ENCODE peak calls at places on chromosomes 12 and 14, in five cellular contexts. N, S, I, X and C are unnamed samples.

GRCh38 chr12:23906329-23906728 is 43.1 kb downstream of the SOX5 start:
- DNase-seq in N (no peak), S (no peak), I (no peak), X (no peak), C (no peak)

GRCh38 chr12:57086951-57087688 is 1.8 kb upstream of the NAB2 start:
- DNase-seq in I (peak), N (peak), X (peak), S (peak), C (peak)

GRCh38 chr12:53989227-53990113 is 4.5 kb downstream of the HOXC10 start:
- DNase-seq in X (no peak), N (peak), I (no peak), S (no peak), C (no peak)

GRCh38 chr12:127133675-127134335 is 1133.2 kb upstream of the TMEM132C start:
- DNase-seq in N (no peak), I (peak), X (no peak), S (no peak), C (no peak)

GRCh38 chr12:126727656-126728055 is 1539.3 kb upstream of the TMEM132C start:
- DNase-seq in S (no peak), I (no peak), N (no peak), X (no peak), C (no peak)

GRCh38 chr14:35387209-35387608 is 17.3 kb downstream of the NFKBIA start:
- DNase-seq in S (no peak), N (no peak), I (no peak), X (no peak), C (no peak)

GRCh38 chr12:67747869-67748760 is 99.6 kb downstream of the DYRK2 start:
- DNase-seq in X (no peak), N (no peak), I (no peak), S (no peak), C (no peak)

GRCh38 chr14:93981316-93981715 is 4.9 kb upstream of the ASB2 start:
- DNase-seq in I (no peak), S (no peak), X (no peak), N (no peak), C (no peak)

GRCh38 chr12:76649091-76649490 is 89.5 kb upstream of the OSBPL8 start:
- DNase-seq in S (no peak), I (no peak), X (no peak), N (no peak), C (no peak)

GRCh38 chr14:30906752-30907658 is 32.6 kb downstream of the COCH start:
- DNase-seq in S (no peak), X (no peak), N (no peak), I (no peak), C (no peak)

GRCh38 chr12:5317556-5317955 is 114.4 kb upstream of the NTF3 start:
- DNase-seq in N (no peak), X (no peak), I (no peak), S (no peak), C (no peak)

GRCh38 chr12:5318874-5319273 is 113.0 kb upstream of the NTF3 start:
- DNase-seq in X (peak), N (no peak), I (no peak), S (no peak), C (no peak)
- H3K27ac ChIP-seq in X (no peak), N (no peak), I (no peak), S (no peak), C (no peak)

DNA sequence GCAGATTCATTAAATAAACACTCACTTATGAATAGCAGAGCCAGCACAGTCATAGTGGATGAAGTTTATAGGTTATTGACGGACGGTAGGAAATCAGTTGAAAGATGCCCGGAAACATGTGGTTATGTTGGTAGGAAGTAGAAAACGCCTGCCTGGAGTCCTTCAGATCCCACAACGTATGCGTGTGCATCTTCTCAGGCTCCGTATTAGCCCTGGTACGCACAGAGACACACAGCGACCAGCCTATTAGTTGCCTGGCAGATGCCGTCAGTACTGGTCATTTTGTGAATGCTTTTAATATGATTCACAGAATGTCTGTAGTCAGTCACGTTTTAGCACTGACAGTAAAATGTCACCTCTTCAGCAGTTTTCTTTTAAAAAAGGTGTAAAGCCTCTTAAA is 196.4 kb downstream of the RGS6 start:
- DNase-seq in S (no peak), X (no peak), I (no peak), N (no peak), C (no peak)
- H3K27ac ChIP-seq in S (no peak), X (no peak), I (no peak), N (no peak), C (no peak)

GRCh38 chr14:64550539-64551333 is 975 bp downstream of the PPP1R36 start:
- DNase-seq in I (no peak), X (no peak), N (no peak), S (no peak), C (no peak)
- H3K27ac ChIP-seq in I (no peak), X (no peak), N (no peak), S (no peak), C (no peak)

DNA sequence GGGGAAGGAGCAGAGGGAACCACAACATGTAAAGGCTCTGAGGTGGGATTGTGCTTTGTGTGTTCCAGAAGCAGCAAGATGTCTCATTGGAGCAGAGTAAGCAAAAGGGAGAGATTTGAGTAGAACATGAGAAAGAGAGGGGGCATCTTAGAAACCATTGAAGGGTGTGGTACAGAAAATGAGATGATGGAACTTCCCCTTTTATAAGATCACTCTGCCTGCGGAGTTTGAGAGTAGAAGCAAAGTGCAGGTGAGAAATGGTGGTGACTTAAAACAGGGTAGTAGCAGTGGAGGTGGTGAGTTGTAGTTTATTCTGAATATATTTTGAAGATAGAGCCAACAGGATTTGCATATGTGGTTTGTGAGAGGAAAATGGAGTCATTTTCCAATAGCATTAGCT is 56.0 kb downstream of the FBXO34 start:
- DNase-seq in X (no peak), N (no peak), S (no peak), I (no peak), C (no peak)
- H3K27ac ChIP-seq in X (no peak), N (no peak), S (no peak), I (no peak), C (no peak)

DNA sequence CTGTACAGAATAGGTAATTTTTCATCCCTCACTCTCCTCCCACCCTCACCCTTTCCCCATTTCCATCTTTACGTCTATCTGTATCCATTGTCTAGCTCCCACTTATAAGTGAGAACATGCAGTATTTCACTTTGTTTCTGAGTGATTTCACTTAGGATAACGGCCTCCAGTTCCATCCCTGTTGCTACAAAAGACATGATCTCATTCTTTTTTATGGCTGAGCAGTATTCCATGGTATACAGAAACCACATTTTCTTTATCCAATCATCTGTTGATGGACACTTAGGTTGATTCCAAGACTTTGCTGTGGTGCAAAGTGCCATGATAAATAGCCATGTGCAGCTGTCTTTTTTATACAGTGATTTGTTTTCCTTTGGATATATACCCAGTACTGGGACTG is 16.4 kb downstream of the EEA1 start:
- DNase-seq in X (no peak), I (no peak), N (no peak), S (no peak), C (no peak)
- H3K27ac ChIP-seq in X (no peak), I (no peak), N (no peak), S (no peak), C (no peak)

GRCh38 chr12:64627781-64628180 is 17.5 kb downstream of the RASSF3 start:
- DNase-seq in I (no peak), N (no peak), S (no peak), X (peak), C (no peak)
- H3K27ac ChIP-seq in I (no peak), N (no peak), S (no peak), X (peak), C (no peak)

DNA sequence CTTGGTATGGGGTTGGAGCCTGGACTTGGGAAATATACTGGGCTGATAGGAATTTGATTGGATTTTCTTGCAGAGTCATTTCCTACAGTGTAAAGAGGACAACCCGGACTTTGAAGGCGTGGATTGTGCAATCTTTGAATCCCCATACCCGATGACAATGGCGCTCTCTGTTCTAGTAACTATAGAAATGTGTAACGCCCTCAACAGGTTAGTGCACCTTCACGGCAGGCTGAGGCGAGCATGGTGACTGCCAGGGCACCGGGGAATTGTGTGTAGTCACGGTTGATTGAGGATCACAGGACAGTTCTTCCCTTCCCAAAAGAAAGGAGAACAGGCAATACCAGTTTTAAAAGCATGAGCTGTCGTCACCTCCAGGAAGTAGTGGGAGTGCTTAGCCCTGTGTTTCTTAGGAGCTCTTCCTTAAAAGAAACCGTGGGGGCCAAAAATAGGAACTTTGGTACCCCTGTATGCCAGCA is 58.3 kb downstream of the ANAPC7 start:
- DNase-seq in I (no peak), X (no peak), N (no peak), S (peak), C (no peak)
- H3K27ac ChIP-seq in I (no peak), X (no peak), N (no peak), S (no peak), C (no peak)

GRCh38 chr12:110185626-110186025 is 61.5 kb downstream of the IFT81 start:
- DNase-seq in N (no peak), I (no peak), X (no peak), S (no peak), C (no peak)

GRCh38 chr12:110179291-110179690 is 55.1 kb downstream of the IFT81 start:
- DNase-seq in I (no peak), S (no peak), X (no peak), N (no peak), C (no peak)

GRCh38 chr12:110183386-110183785 is 59.2 kb downstream of the IFT81 start:
- DNase-seq in X (no peak), S (no peak), N (no peak), I (no peak), C (no peak)

GRCh38 chr12:110176745-110177144 is 52.6 kb downstream of the IFT81 start:
- DNase-seq in X (no peak), N (no peak), I (peak), S (no peak), C (no peak)

DNA sequence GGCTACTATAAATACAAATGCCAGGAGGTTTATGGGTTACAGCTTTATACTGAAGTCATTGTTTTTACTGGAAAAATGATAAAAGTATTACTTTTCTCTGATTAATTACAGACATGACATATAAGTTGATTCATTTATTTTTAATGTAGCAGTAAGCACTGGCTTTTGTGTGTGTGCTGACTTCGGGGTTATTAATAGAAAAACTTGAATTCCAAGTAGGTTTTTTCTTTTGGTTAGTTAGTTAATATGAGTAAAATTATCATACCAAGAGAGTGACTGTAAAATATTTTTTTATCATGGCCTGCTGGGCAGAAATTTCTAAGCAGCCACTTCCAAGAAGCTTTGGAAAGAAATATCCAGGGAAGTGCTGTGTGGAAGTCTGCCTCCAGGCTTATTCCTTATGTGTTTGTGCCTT is 56.4 kb downstream of the IFT81 start:
- DNase-seq in X (no peak), N (no peak), I (no peak), S (no peak), C (no peak)
- H3K27ac ChIP-seq in X (peak), N (no peak), I (no peak), S (no peak), C (no peak)

GRCh38 chr14:68012861-68013260 is 193.3 kb downstream of the RAD51B start:
- DNase-seq in S (no peak), X (no peak), I (no peak), N (no peak), C (no peak)

GRCh38 chr14:68014771-68015170 is 195.2 kb downstream of the RAD51B start:
- DNase-seq in I (no peak), X (no peak), S (no peak), N (no peak), C (no peak)

GRCh38 chr14:68015356-68016242 is 196.0 kb downstream of the RAD51B start:
- DNase-seq in S (no peak), N (no peak), X (no peak), I (no peak), C (no peak)

GRCh38 chr14:68011629-68012028 is 192.1 kb downstream of the RAD51B start:
- DNase-seq in I (no peak), X (no peak), S (no peak), N (no peak), C (no peak)

DNA sequence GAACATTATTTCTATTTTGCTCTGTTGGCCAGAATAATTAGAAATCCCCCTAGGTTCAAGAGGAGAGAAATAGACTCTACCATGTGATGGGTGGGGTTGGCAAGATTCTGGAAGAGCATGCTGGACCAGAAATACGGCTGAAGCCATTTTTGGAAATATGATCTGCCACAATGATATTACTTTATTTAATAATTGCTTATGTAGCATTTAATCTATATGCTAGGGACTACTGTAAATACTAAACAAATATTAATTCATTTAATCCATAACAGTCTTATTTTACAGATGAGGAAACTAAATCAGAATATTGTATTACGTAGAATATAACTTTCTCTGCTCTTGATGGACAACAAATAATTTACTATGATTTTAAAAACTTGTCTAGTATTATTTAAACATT is 193.7 kb downstream of the RAD51B start:
- DNase-seq in I (no peak), X (no peak), S (no peak), N (no peak), C (no peak)
- H3K27ac ChIP-seq in I (no peak), X (no peak), S (no peak), N (no peak), C (no peak)